ENCODE peak calls at places on chromosomes 7 and 10, in four cellular contexts. R is spleen, S is tibial artery, T is neural progenitor cell. D is an unnamed sample. For H3K9me3, the result is how much of the 10 kb centered on the place peaks cover.

GRCh38 chr10:7409045-7409731 is 1.6 kb downstream of the SFMBT2 start:
- DNase-seq in S (no peak), R (peak), T (peak), D (no peak)

GRCh38 chr10:3806603-3807002 is 21.6 kb upstream of the KLF6 start:
- DNase-seq in S (no peak), R (no peak), T (no peak), D (no peak)

GRCh38 chr10:101060951-101061813 is 607 bp upstream of the KAZALD1 start:
- DNase-seq in T (peak), S (peak), R (peak), D (peak)

GRCh38 chr10:116122126-116122525 is 150.9 kb downstream of the GFRA1 start:
- DNase-seq in T (no peak), S (no peak), R (no peak), D (no peak)

GRCh38 chr10:119768455-119769094 is 42.7 kb downstream of the INPP5F start:
- DNase-seq in T (no peak), R (no peak), S (no peak), D (no peak)

GRCh38 chr7:74283858-74284447 is 5.3 kb upstream of the CLIP2 start:
- DNase-seq in R (no peak), S (no peak), T (no peak), D (no peak)

GRCh38 chr7:35712563-35713226 is 17.8 kb upstream of the HERPUD2 start:
- DNase-seq in S (no peak), T (no peak), R (no peak), D (no peak)

GRCh38 chr10:91034494-91035157 is 113.7 kb upstream of the ANKRD1 start:
- DNase-seq in T (peak), R (no peak), S (peak), D (peak)

GRCh38 chr10:5147255-5147980 is 37.5 kb downstream of the AKR1C8 start:
- DNase-seq in R (no peak), S (no peak), T (no peak), D (no peak)

GRCh38 chr10:115171392-115171960 is 78.3 kb downstream of the ATRNL1 start:
- DNase-seq in R (no peak), S (no peak), T (peak), D (no peak)

GRCh38 chr7:158391541-158391940 is 196.1 kb downstream of the PTPRN2 start:
- DNase-seq in T (no peak), R (peak), S (no peak), D (no peak)
- H3K9me3 ChIP-seq in T (under half), R (under half), S (under half), D (under half)

DNA sequence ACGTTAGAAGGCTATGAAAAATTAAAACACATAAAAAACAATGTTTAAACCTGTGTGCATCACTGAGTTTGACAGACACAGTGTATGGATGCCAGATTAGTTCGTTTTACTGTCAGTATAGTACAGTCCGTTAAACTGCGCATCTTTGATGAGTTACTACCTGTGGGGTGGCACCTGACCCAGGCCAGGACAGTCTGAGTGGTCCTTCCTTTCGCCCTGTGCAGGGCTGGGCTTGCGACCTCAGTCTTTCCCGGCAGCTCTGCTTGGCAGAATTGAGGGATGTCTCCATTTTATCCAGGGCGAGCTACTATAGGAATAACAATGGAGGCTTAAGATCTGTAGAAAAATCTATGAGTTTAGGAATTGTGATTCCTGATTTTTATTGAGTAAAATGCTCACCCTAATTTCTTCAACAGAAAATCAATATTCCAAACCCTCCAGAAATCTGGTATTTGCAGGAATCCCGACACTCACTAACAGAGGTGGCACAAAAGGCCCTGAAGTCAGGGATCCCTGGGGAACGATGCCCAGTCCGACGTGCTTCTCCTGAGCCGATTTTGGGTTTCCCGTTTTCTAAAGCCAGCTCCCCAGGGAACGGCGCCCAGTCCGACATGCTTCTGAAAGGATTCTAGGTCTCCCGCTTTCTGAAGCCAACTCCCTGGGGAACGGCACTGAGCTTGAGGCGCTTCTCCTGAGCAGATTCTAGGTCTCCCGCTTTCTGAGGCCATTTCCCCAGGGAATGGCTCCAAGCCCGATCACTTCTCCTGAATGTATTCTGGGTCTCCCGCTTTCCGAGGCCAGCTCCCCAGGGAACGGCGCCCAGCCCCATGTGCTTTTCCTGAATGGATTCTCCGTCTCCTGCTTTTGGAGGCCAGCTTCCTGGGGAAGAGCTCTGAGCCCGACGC is 377.6 kb downstream of the DNAJB6 start:
- DNase-seq in T (no peak), S (peak), R (peak), D (no peak)
- H3K9me3 ChIP-seq in T (under half), S (under half), R (under half), D (under half)

GRCh38 chr10:82847242-82847641 is 972.2 kb downstream of the NRG3 start:
- DNase-seq in S (no peak), T (no peak), R (no peak), D (no peak)
- H3K9me3 ChIP-seq in S (under half), T (under half), R (under half), D (under half)

GRCh38 chr10:107732045-107732444 is 567.5 kb upstream of the SORCS1 start:
- DNase-seq in S (no peak), R (no peak), T (no peak), D (no peak)
- H3K9me3 ChIP-seq in S (under half), R (under half), T (under half), D (under half)

GRCh38 chr7:45922810-45923209 is 1.7 kb upstream of the IGFBP3 start:
- DNase-seq in S (no peak), R (no peak), T (peak), D (no peak)
- H3K9me3 ChIP-seq in S (under half), R (under half), T (under half), D (under half)

DNA sequence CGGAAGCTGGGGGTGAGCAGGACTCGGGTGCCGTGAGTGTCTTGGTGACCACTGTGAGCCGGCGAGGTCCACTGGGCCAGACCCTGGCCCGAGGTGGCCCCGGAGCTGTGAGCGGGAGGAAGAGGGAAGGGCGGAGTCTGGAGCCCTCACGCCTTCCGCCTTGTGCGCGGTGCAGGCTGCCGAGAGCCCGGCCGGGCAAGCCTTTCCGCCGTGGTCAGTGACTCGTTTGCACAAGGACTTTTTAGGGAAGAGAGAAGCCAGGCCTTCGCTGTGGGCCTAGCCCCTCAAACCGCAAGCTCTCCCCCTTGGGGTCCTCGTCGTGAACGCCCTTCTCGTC is 40.9 kb upstream of the ZNF32 start:
- DNase-seq in R (peak), T (peak), S (peak), D (peak)
- H3K9me3 ChIP-seq in R (under half), T (under half), S (under half), D (under half)

DNA sequence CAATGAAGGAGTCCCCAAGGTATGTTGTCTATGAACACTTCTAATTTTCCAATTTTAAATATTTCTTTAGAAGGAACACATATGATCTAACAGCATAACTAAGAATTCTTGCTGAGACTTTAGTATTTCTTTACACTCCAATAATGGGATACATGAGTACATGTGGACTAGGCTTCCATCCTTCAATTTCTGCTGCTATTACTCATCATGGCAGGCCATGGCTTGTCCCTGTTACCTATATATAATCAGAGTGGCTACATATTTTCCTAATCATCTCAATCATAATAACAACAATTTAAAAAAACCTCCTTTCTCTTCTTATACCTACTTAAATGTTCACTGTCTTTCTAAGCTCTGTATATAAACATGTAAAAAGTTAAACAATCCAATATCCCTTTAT is 60.3 kb upstream of the TAC1 start:
- DNase-seq in S (no peak), T (no peak), R (no peak), D (no peak)
- H3K9me3 ChIP-seq in S (under half), T (under half), R (under half), D (under half)

DNA sequence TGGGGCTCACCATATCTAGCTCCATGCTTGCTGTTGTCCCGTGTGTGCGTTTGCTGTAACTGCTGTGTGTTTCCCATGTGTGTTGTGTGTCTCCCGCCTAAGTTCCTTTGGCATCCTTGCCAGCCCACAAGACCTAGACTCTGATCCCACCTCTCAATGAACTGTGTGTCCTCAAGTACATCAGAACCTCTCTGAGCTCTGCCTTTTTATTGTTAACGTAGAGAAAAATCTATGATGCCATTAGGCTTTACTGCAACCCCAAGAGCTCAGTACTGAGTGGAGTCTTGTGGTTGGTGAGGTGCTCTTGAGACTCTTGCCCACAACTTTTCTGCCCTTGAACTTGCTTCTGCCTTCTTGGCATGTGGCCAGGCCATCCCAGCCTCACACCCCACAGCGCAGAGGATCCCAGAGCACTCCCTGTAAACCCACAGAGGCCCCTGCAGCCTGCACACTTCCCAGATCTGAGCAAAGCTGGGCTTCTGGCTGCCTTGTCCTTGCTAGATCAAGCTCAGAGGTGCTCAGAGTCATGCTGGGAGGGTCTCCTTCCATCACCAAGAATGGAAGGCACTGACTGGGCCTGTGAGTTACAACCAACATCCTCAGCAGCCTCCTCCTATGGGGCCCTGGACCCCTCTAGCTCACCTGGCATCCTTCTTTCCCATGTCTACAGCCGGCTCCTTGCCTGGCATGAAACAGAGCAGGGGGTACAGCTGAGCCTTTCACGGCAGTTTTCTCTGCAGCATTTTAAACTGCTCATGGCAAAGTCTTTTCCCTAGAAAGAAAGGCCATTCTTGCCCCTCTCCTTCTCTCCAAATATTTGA is 643.4 kb downstream of the ACTR3B start:
- DNase-seq in R (no peak), T (no peak), S (no peak), D (no peak)
- H3K9me3 ChIP-seq in R (under half), T (under half), S (under half), D (under half)

DNA sequence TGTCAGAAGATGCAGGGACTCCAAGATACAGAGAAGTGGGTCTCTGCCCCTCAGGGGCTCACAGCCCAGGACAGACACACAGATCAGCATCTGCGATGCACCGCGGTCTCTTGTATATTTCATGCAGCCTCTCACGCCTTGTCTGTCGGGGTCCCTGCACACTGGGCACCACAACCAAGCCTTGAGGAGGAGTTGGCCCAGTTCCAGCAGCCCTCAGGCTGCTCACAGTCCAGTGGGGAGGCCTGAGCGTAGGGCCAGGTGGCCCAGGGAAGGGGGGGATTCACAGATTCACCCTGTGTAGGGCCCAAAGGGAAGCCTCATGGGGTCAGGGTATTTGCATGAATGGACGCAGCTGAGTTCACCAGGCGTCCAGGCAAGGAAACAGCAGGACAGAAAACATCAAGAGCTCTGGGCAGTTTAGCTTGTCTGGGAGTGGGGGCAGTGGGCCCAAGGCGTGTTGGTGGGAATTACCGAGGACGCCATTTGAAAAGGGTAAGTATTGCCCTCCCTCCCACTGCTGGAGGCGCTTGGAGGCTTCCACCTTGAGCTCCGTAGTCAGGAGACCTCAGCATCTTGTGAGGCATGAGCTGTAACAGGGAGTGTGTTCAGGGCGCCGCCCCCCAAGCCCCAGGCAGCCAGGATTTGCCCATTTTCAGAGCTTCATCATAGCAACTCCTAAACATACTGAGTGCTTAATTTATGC is 129.1 kb upstream of the CHST15 start:
- DNase-seq in R (no peak), S (no peak), T (no peak), D (no peak)
- H3K9me3 ChIP-seq in R (under half), S (under half), T (under half), D (under half)

GRCh38 chr7:158084555-158084954 is 503.1 kb downstream of the PTPRN2 start:
- DNase-seq in R (peak), S (no peak), T (no peak), D (no peak)

GRCh38 chr7:158082761-158083160 is 504.9 kb downstream of the PTPRN2 start:
- DNase-seq in S (peak), T (no peak), R (peak), D (no peak)

GRCh38 chr7:158085741-158086695 is 501.6 kb downstream of the PTPRN2 start:
- DNase-seq in R (peak), T (no peak), S (peak), D (no peak)

GRCh38 chr7:158083526-158084310 is 503.9 kb downstream of the PTPRN2 start:
- DNase-seq in S (peak), R (peak), T (no peak), D (no peak)

GRCh38 chr7:158087196-158087595 is 500.4 kb downstream of the PTPRN2 start:
- DNase-seq in R (no peak), S (peak), T (no peak), D (no peak)
- H3K9me3 ChIP-seq in R (under half), S (under half), T (under half), D (under half)

D was measured in lung.